ENCODE peak calls at places on chromosomes 3 and 15, in six cellular contexts. O is hypothalamus, D is HuH-7, I is MV-4-11, N is hepatocyte, P is H54. C is an unnamed sample.

GRCh38 chr3:152235709-152236298 is 32.9 kb upstream of the MBNL1 start:
- DNase-seq in O (no peak), D (no peak), I (no peak), N (no peak), P (no peak), C (no peak)

GRCh38 chr3:127386490-127386889 is 98.6 kb upstream of the PRR20G start:
- DNase-seq in O (no peak), D (no peak), I (no peak), N (no peak), P (no peak), C (peak)

GRCh38 chr3:177615015-177615414 is 417.7 kb upstream of the TBL1XR1 start:
- DNase-seq in O (no peak), D (peak), I (peak), N (no peak), P (peak), C (no peak)

GRCh38 chr15:81106560-81106959 is 27.5 kb upstream of the CFAP161 start:
- DNase-seq in O (no peak), D (peak), I (peak), N (peak), P (peak), C (peak)

GRCh38 chr15:74328331-74329056 is 39.0 kb downstream of the CYP11A1 start:
- DNase-seq in O (no peak), D (no peak), I (no peak), N (no peak), P (no peak), C (no peak)

GRCh38 chr3:48155122-48155521 is 33.1 kb downstream of the CDC25A start:
- DNase-seq in O (no peak), D (no peak), I (no peak), N (peak), P (peak), C (no peak)

GRCh38 chr15:100215031-100215842 is 126.5 kb downstream of the ADAMTS17 start:
- DNase-seq in O (no peak), D (no peak), I (no peak), N (no peak), P (no peak), C (peak)

GRCh38 chr3:136914739-136915138 is 43.0 kb upstream of the IL20RB start:
- DNase-seq in O (no peak), D (no peak), I (no peak), N (no peak), P (no peak), C (no peak)

GRCh38 chr15:56369234-56369633 is 4.0 kb downstream of the TEX9 start:
- DNase-seq in O (no peak), D (no peak), I (no peak), N (no peak), P (no peak), C (no peak)

GRCh38 chr3:159806412-159806811 is 182.2 kb upstream of the IL12A start:
- DNase-seq in O (no peak), D (no peak), I (no peak), N (no peak), P (no peak), C (no peak)

GRCh38 chr3:99708207-99708745 is 69.9 kb downstream of the COL8A1 start:
- DNase-seq in O (no peak), D (no peak), I (no peak), N (no peak), P (no peak), C (no peak)

GRCh38 chr15:80569656-80570055 is 125.5 kb upstream of the ABHD17C start:
- DNase-seq in O (no peak), D (no peak), I (no peak), N (no peak), P (no peak), C (no peak)

GRCh38 chr3:153028336-153028735 is 133.7 kb upstream of the RAP2B start:
- DNase-seq in O (no peak), D (no peak), I (no peak), N (no peak), P (no peak), C (no peak)

GRCh38 chr3:129702934-129703712 is 96.6 kb upstream of the PLXND1 start:
- DNase-seq in O (no peak), D (no peak), I (no peak), N (no peak), P (no peak), C (no peak)

GRCh38 chr3:195815169-195815771 is 3.5 kb upstream of the MUC4 start:
- DNase-seq in O (no peak), D (no peak), I (no peak), N (peak), P (peak), C (peak)

GRCh38 chr3:47159153-47159552 is 4.8 kb downstream of the SETD2 start:
- DNase-seq in O (no peak), D (no peak), I (no peak), N (no peak), P (no peak), C (no peak)

GRCh38 chr3:179716811-179717210 is 64.0 kb downstream of the USP13 start:
- DNase-seq in O (no peak), D (no peak), I (peak), N (no peak), P (peak), C (no peak)

GRCh38 chr15:62895905-62896316 is 146.6 kb upstream of the TPM1 start:
- DNase-seq in O (no peak), D (no peak), I (no peak), N (no peak), P (peak), C (no peak)

GRCh38 chr3:48301814-48302194 is 31.7 kb downstream of the SPINK8 start:
- DNase-seq in O (no peak), D (peak), I (no peak), N (peak), P (peak), C (no peak)

GRCh38 chr3:195249057-195249770 is 21.7 kb downstream of the XXYLT1 start:
- DNase-seq in O (no peak), D (no peak), I (no peak), N (no peak), P (no peak), C (peak)

GRCh38 chr15:44738340-44738984 is 2.1 kb downstream of the TRIM69 start:
- DNase-seq in O (no peak), D (peak), I (peak), N (peak), P (peak), C (no peak)

GRCh38 chr15:90597477-90598052 is 67.8 kb downstream of the CRTC3 start:
- DNase-seq in O (no peak), D (no peak), I (peak), N (no peak), P (no peak), C (no peak)

GRCh38 chr15:34618073-34618472 is 34.6 kb upstream of the GOLGA8B start:
- DNase-seq in O (no peak), D (no peak), I (no peak), N (no peak), P (no peak), C (no peak)

GRCh38 chr15:89828324-89829145 is 13.9 kb upstream of the ANPEP start:
- DNase-seq in O (no peak), D (no peak), I (peak), N (no peak), P (peak), C (peak)

GRCh38 chr3:56123487-56123886 is 344.8 kb downstream of the ERC2 start:
- DNase-seq in O (no peak), D (no peak), I (no peak), N (no peak), P (no peak), C (no peak)

GRCh38 chr3:150639262-150639661 is 36.1 kb downstream of the SELENOT start:
- DNase-seq in O (no peak), D (no peak), I (peak), N (no peak), P (no peak), C (no peak)

C was measured in islet precursor cell.